ENCODE peak calls at places on chromosomes 1 and 21, in four cellular contexts. R is RPMI8226; Z is activated T-helper 1 cell treated with anti-CD3 and anti-CD28 coated beads, Interleukin-2, amount 50 U/mL, for 16 hours; A is stimulated activated CD4-positive, alpha-beta T cell treated with anti-CD3 and anti-CD28 coated beads, Interleukin-1b, Interleukin-23, amount 100 ng/mL, for 24 hours. T is an unnamed sample.

GRCh38 chr1:19421365-19421764 is 64.0 kb downstream of the CAPZB start:
- DNase-seq in R (no peak), Z (no peak), A (no peak), T (no peak)

GRCh38 chr21:37358392-37358791 is 8.2 kb upstream of the DYRK1A start:
- DNase-seq in R (no peak), Z (no peak), A (no peak), T (no peak)

GRCh38 chr1:19068639-19069276 is 112.3 kb upstream of the IFFO2 start:
- DNase-seq in R (no peak), Z (no peak), A (no peak), T (no peak)

GRCh38 chr1:4424254-4424653 is 230.2 kb upstream of the AJAP1 start:
- DNase-seq in R (no peak), Z (no peak), A (no peak), T (no peak)

GRCh38 chr1:27634166-27634981 is 611 bp downstream of the FGR start:
- DNase-seq in R (no peak), Z (peak), A (no peak), T (peak)

GRCh38 chr1:38270241-38270871 is 223.8 kb upstream of the POU3F1 start:
- DNase-seq in R (no peak), Z (no peak), A (no peak), T (no peak)

GRCh38 chr1:52056937-52057231 is 789 bp downstream of the BTF3L4 start:
- DNase-seq in R (no peak), Z (no peak), A (no peak), T (no peak)

GRCh38 chr1:1181938-1182410 is 8.3 kb downstream of the TTLL10 start:
- DNase-seq in R (no peak), Z (no peak), A (no peak), T (no peak)

GRCh38 chr1:3033795-3034100 is 12.5 kb downstream of the ACTRT2 start:
- DNase-seq in R (no peak), Z (no peak), A (no peak), T (no peak)

GRCh38 chr1:150596976-150597375 is 17.6 kb upstream of the MCL1 start:
- DNase-seq in R (no peak), Z (no peak), A (no peak), T (no peak)

GRCh38 chr21:39116761-39117425 is 66.4 kb downstream of the PSMG1 start:
- DNase-seq in R (no peak), Z (no peak), A (no peak), T (no peak)

GRCh38 chr1:57637155-57637554 is 213.3 kb upstream of the DAB1 start:
- DNase-seq in R (no peak), Z (no peak), A (no peak), T (no peak)

GRCh38 chr1:16905112-16905855 is 9.5 kb downstream of the RNU1-2 start:
- DNase-seq in R (peak), Z (no peak), A (no peak), T (no peak)

GRCh38 chr21:35563885-35564451 is 496.4 kb downstream of the SETD4 start:
- DNase-seq in R (no peak), Z (no peak), A (no peak), T (no peak)

GRCh38 chr1:53401815-53402745 is 57.1 kb upstream of the DMRTB1 start:
- DNase-seq in R (no peak), Z (no peak), A (no peak), T (peak)

GRCh38 chr1:27885620-27886352 is 13.4 kb downstream of the THEMIS2 start:
- DNase-seq in R (no peak), Z (no peak), A (no peak), T (no peak)

GRCh38 chr1:29390075-29390474 is 153.8 kb downstream of the PTPRU start:
- DNase-seq in R (no peak), Z (no peak), A (no peak), T (no peak)

GRCh38 chr1:204190212-204191211 is 5.8 kb downstream of the KISS1 start:
- DNase-seq in R (no peak), Z (no peak), A (no peak), T (no peak)

GRCh38 chr1:18727956-18728355 is 97.3 kb downstream of the PAX7 start:
- DNase-seq in R (no peak), Z (no peak), A (no peak), T (no peak)

GRCh38 chr1:118143828-118144227 is 41.2 kb downstream of the SPAG17 start:
- DNase-seq in R (no peak), Z (no peak), A (no peak), T (no peak)